ENCODE peak calls at places on chromosomes 11 and 22, in four cellular contexts. B, F, Q and M are unnamed samples.

GRCh38 chr22:25548866-25549464 is 15.5 kb upstream of the GRK3 start:
- DNase-seq in B (no peak), F (no peak), Q (no peak), M (peak; percentile 38)

GRCh38 chr11:117836077-117836960 is 11.8 kb upstream of the FXYD2 start:
- DNase-seq in B (no peak), F (no peak), Q (peak; percentile 4), M (peak; percentile 14)

GRCh38 chr11:34313099-34313517 is 44.7 kb downstream of the ABTB2 start:
- DNase-seq in B (no peak), F (peak; percentile 74), Q (no peak), M (no peak)

GRCh38 chr11:27705873-27706820 is 5.9 kb upstream of the BDNF start:
- DNase-seq in B (no peak), F (no peak), Q (no peak), M (peak; percentile 42)

GRCh38 chr11:350723-351255 is 18.5 kb upstream of the B4GALNT4 start:
- DNase-seq in B (peak; percentile 32), F (no peak), Q (no peak), M (no peak)

GRCh38 chr11:12195773-12196172 is 85.4 kb downstream of the MICAL2 start:
- DNase-seq in B (peak; percentile 51), F (no peak), Q (no peak), M (no peak)

GRCh38 chr11:118002541-118003019 is 16.4 kb downstream of the IL10RA start:
- DNase-seq in B (no peak), F (no peak), Q (peak; percentile 46), M (peak; percentile 63)

GRCh38 chr11:808427-809286 is 1.1 kb upstream of the RPLP2 start:
- DNase-seq in B (no peak), F (peak; percentile 96), Q (peak; percentile 35), M (no peak)

GRCh38 chr11:76313271-76313670 is 67.7 kb downstream of the THAP12 start:
- DNase-seq in B (no peak), F (no peak), Q (no peak), M (no peak)

GRCh38 chr11:84990141-84990540 is 637.0 kb downstream of the DLG2 start:
- DNase-seq in B (no peak), F (no peak), Q (no peak), M (no peak)

GRCh38 chr22:37571992-37572373 is 7.9 kb downstream of the LGALS2 start:
- DNase-seq in B (no peak), F (no peak), Q (no peak), M (no peak)

GRCh38 chr11:133889893-133890292 is 44.6 kb upstream of the SPATA19 start:
- DNase-seq in B (no peak), F (no peak), Q (no peak), M (no peak)

GRCh38 chr11:33829430-33830141 is 55.3 kb upstream of the FBXO3 start:
- DNase-seq in B (peak; percentile 49), F (peak; percentile 61), Q (peak; percentile 55), M (peak; percentile 71)

GRCh38 chr22:29217827-29218757 is 12.4 kb downstream of the EMID1 start:
- DNase-seq in B (no peak), F (peak; percentile 48), Q (no peak), M (no peak)

GRCh38 chr11:114307524-114308203 is 11.5 kb downstream of the NNMT start:
- DNase-seq in B (no peak), F (peak; percentile 79), Q (no peak), M (no peak)

GRCh38 chr11:76152741-76153608 is 53.3 kb downstream of the WNT11 start:
- DNase-seq in B (peak; percentile 18), F (no peak), Q (peak; percentile 11), M (no peak)

GRCh38 chr11:67998150-67999045 is 5.5 kb downstream of the UNC93B1 start:
- DNase-seq in B (no peak), F (peak; percentile 30), Q (peak; percentile 56), M (no peak)

GRCh38 chr11:112477929-112478317 is 217.3 kb upstream of the PLET1 start:
- DNase-seq in B (no peak), F (no peak), Q (no peak), M (no peak)

GRCh38 chr11:68659158-68659921 is 25.0 kb upstream of the GAL start:
- DNase-seq in B (no peak), F (peak; percentile 85), Q (peak; percentile 14), M (peak; percentile 92)

GRCh38 chr11:38824573-38824972 is 2226.5 kb upstream of the RAG2 start:
- DNase-seq in B (no peak), F (no peak), Q (no peak), M (no peak)

GRCh38 chr22:44026630-44027511 is 2.8 kb downstream of the PARVB start:
- DNase-seq in B (peak; percentile 63), F (peak; percentile 85), Q (peak; percentile 87), M (peak; percentile 69)

GRCh38 chr22:20242393-20243175 is 25.5 kb downstream of the RTN4R start:
- DNase-seq in B (peak; percentile 33), F (no peak), Q (no peak), M (no peak)

GRCh38 chr11:76669901-76670474 is 559 bp downstream of the LRRC32 start:
- DNase-seq in B (no peak), F (peak; percentile 73), Q (no peak), M (peak; percentile 60)

GRCh38 chr11:42709216-42709615 is 602.6 kb upstream of the API5 start:
- DNase-seq in B (no peak), F (no peak), Q (no peak), M (no peak)

GRCh38 chr11:117875397-117876048 is 935 bp downstream of the FXYD6 start:
- DNase-seq in B (peak; percentile 25), F (no peak), Q (no peak), M (peak; percentile 54)

GRCh38 chr11:68296344-68297051 is 15.9 kb upstream of the LRP5 start:
- DNase-seq in B (no peak), F (no peak), Q (peak; percentile 72), M (no peak)

GRCh38 chr11:35515224-35515623 is 10.2 kb downstream of the PAMR1 start:
- DNase-seq in B (no peak), F (no peak), Q (no peak), M (no peak)

GRCh38 chr11:3123316-3123715 is 41.8 kb downstream of the OSBPL5 start:
- DNase-seq in B (no peak), F (peak; percentile 88), Q (peak; percentile 65), M (peak; percentile 85)

GRCh38 chr11:105100206-105100605 is 39.4 kb downstream of the CARD18 start:
- DNase-seq in B (no peak), F (no peak), Q (no peak), M (no peak)

GRCh38 chr11:91756829-91757480 is 467.7 kb upstream of the FAT3 start:
- DNase-seq in B (no peak), F (no peak), Q (no peak), M (no peak)

GRCh38 chr11:69233761-69234136 is 60.2 kb upstream of the MYEOV start:
- DNase-seq in B (no peak), F (no peak), Q (no peak), M (peak; percentile 8)

GRCh38 chr11:77449060-77449521 is 24.8 kb downstream of the PAK1 start:
- DNase-seq in B (no peak), F (no peak), Q (no peak), M (no peak)

GRCh38 chr11:117411736-117412135 is 84.1 kb downstream of the CEP164 start:
- DNase-seq in B (no peak), F (no peak), Q (no peak), M (no peak)

GRCh38 chr11:18188796-18189195 is 16.2 kb downstream of the MRGPRX4 start:
- DNase-seq in B (no peak), F (no peak), Q (no peak), M (no peak)

GRCh38 chr11:17845431-17845881 is 110.9 kb downstream of the KCNC1 start:
- DNase-seq in B (no peak), F (no peak), Q (no peak), M (no peak)

GRCh38 chr22:26892401-26893033 is 235.1 kb downstream of the MIAT start:
- DNase-seq in B (no peak), F (no peak), Q (peak; percentile 15), M (no peak)

DNA sequence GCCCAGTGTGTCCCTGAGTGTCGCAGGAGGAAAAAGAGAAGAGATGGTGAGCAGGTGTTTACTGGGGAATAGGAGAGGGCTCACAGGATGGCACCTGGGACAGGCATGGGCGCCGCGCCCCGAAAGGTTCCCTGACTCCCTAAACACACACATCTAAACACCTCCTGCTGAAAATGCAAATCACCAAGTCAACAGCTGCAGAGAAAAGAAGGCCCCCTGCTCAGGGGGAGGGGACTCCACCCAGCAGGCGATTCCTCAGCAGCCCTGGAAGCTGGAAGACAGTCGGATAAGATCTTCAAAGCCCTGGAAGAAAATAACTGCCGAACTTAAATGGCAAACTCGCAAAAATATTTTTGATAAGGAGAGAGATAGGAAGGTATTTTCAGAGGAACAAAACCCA is 377.2 kb downstream of the BRD1 start:
- DNase-seq in B (no peak), F (no peak), Q (no peak), M (no peak)
- H3K9me3 ChIP-seq in B (no peaks in the 10 kb centered on the region), F (no peaks in the 10 kb centered on the region), Q (no peaks in the 10 kb centered on the region), M (no peaks in the 10 kb centered on the region)

DNA sequence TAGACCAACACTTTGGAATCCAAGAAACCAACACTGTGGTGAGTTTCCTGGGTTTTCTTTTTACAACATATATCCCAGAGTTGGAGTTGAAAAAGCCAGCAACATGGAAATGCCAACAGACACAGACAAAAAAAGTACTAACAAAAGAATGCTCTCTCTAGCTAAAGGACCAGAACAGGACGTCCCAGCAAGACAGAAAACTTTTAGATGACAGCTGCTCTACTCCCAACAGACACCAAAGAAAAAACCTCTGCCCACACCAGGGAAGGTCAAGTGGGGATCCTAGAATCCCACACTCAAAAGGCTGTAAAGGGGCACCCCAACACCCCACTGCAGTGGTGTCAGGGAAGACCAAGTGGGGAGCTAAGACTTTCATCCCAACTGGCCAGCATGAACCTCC is 23.3 kb downstream of the RRAS2 start:
- DNase-seq in B (no peak), F (no peak), Q (no peak), M (no peak)
- H3K27ac ChIP-seq in B (no peak overlapping the region), F (peak overlapping the region; percentile 67), Q (no peak overlapping the region), M (no peak overlapping the region)

DNA sequence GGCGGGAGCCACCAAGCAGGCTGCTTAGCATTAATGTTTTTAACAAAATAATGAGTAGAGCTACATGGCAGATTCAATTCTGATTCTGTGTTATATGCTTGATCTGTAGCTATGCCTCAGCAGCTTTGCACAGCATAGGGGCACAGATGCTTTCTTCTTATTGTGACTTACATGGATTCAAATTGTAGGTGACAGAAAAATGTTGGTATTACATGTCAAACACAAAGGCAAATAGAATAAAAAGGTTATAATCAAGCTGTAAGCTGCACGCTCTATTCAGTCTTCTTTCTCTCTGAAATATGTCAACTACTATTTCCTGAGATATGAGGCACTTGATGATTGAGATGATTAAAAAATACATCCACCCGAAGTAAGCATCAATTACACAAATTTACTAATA is 1573.8 kb downstream of the FAM181B start:
- DNase-seq in B (no peak), F (no peak), Q (no peak), M (no peak)
- H3K9me3 ChIP-seq in B (no peaks in the 10 kb centered on the region), F (no peaks in the 10 kb centered on the region), Q (no peaks in the 10 kb centered on the region), M (no peaks in the 10 kb centered on the region)

DNA sequence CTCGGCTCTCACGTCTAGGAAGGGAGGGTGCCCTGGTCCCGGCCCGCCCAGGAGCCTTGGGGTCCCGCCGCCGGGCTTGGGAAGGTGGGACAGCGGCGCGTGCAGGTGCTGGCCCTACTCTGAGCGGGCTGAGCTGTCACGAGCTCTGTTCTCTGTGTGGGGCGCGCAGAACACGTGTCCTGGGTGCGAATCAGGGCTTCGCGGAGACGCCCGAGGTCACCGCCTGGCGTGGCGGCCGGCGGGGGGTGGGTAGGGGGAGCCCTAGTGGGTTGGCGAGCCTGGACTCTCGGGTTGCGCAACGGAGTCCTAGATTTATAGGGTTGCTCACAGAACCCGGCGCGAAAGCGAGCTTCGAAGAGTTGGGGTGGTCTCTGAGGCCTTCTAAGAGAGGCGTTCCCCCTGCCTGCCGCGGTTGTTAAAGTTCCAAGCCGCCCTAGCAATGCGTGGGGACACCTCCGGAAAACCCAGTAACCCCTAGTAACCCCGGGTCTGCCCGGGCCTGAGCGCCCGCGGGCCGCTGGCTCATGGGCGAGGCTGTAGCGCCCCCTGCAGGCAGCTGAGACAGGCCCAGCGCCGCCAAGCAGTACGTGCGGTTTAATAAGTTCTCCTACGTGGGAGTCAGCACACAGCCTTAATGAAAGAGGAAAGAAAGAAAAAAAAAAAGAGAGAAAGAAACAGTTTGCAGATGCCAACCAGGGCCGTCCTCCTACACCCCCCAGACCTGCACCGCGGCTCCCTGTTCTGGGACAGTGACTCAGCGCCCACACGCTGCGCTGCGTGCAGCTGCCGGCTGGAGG is 2.7 kb downstream of the ADM start:
- DNase-seq in B (peak; percentile 79), F (peak; percentile 94), Q (peak; percentile 89), M (peak; percentile 91)
- H3K27ac ChIP-seq in B (no peak overlapping the region), F (peak overlapping the region; percentile 86), Q (peak overlapping the region; percentile 96), M (peak overlapping the region; percentile 71)